ENCODE peak calls at places on chromosomes 3 and 15, in six cellular contexts. V is neural progenitor cell, T is colonic mucosa, D is lower lobe of right lung, S is upper lobe of right lung, G is H9. M is an unnamed sample.

GRCh38 chr15:40388941-40389823 is 6.7 kb downstream of the KNSTRN start:
- DNase-seq in V (no peak), T (no peak), D (peak; percentile 70), S (peak; percentile 72), G (no peak), M (no peak)

GRCh38 chr3:37457392-37458065 is 283.1 kb upstream of the LRRFIP2 start:
- DNase-seq in V (no peak), T (no peak), D (no peak), S (no peak), G (no peak), M (no peak)

GRCh38 chr3:56257826-56258225 is 210.4 kb downstream of the ERC2 start:
- DNase-seq in V (peak; percentile 9), T (no peak), D (no peak), S (no peak), G (no peak), M (no peak)

GRCh38 chr3:74423867-74424266 is 190.6 kb downstream of the CNTN3 start:
- DNase-seq in V (no peak), T (no peak), D (no peak), S (no peak), G (no peak), M (no peak)

GRCh38 chr15:73156431-73157191 is 104.3 kb downstream of the NEO1 start:
- DNase-seq in V (no peak), T (no peak), D (peak; percentile 25), S (no peak), G (no peak), M (no peak)

GRCh38 chr3:127691974-127692373 is 19.2 kb downstream of the ABTB1 start:
- DNase-seq in V (no peak), T (no peak), D (no peak), S (peak; percentile 34), G (no peak), M (no peak)

GRCh38 chr3:184757010-184757651 is 45.3 kb upstream of the MAGEF1 start:
- DNase-seq in V (no peak), T (peak; percentile 73), D (no peak), S (no peak), G (peak; percentile 69), M (peak; percentile 95)

GRCh38 chr15:68672781-68673205 is 94.0 kb downstream of the CORO2B start:
- DNase-seq in V (peak; percentile 68), T (no peak), D (no peak), S (peak; percentile 43), G (peak; percentile 57), M (no peak)

GRCh38 chr3:130341388-130341787 is 4.1 kb upstream of the COL6A5 start:
- DNase-seq in V (no peak), T (no peak), D (no peak), S (no peak), G (no peak), M (no peak)

GRCh38 chr3:141465221-141465620 is 21.6 kb upstream of the RASA2 start:
- DNase-seq in V (no peak), T (no peak), D (no peak), S (no peak), G (no peak), M (no peak)

GRCh38 chr15:99744142-99744541 is 10.9 kb upstream of the LYSMD4 start:
- DNase-seq in V (no peak), T (no peak), D (no peak), S (no peak), G (no peak), M (no peak)

GRCh38 chr3:159763466-159764210 is 225.0 kb upstream of the IL12A start:
- DNase-seq in V (peak; percentile 89), T (peak; percentile 82), D (peak; percentile 79), S (peak; percentile 91), G (peak; percentile 91), M (peak; percentile 54)

GRCh38 chr15:90873998-90874605 is 5.7 kb downstream of the FURIN start:
- DNase-seq in V (peak; percentile 61), T (peak; percentile 56), D (peak; percentile 90), S (peak; percentile 92), G (peak; percentile 62), M (no peak)

GRCh38 chr3:181567446-181568075 is 144.2 kb upstream of the SOX2 start:
- DNase-seq in V (no peak), T (no peak), D (no peak), S (no peak), G (no peak), M (no peak)

GRCh38 chr15:38481761-38482160 is 27.8 kb downstream of the FAM98B start:
- DNase-seq in V (no peak), T (no peak), D (no peak), S (no peak), G (no peak), M (no peak)

GRCh38 chr15:72197460-72198409 is at the start of gene GRAMD2A:
- DNase-seq in V (peak; percentile 65), T (peak; percentile 47), D (peak; percentile 72), S (peak; percentile 86), G (peak; percentile 88), M (no peak)

GRCh38 chr3:187714404-187714979 is 12.1 kb upstream of the RTP2 start:
- DNase-seq in V (peak; percentile 78), T (peak; percentile 76), D (no peak), S (no peak), G (peak; percentile 84), M (peak; percentile 37)

GRCh38 chr3:171428321-171428787 is 31.9 kb downstream of the TNIK start:
- DNase-seq in V (peak; percentile 64), T (no peak), D (no peak), S (no peak), G (peak; percentile 46), M (no peak)

GRCh38 chr3:84836961-84837360 is 121.8 kb upstream of the CADM2 start:
- DNase-seq in V (no peak), T (no peak), D (peak; percentile 78), S (peak; percentile 76), G (peak; percentile 93), M (no peak)

GRCh38 chr3:159458010-159458409 is 530.6 kb upstream of the IL12A start:
- DNase-seq in V (peak; percentile 9), T (no peak), D (no peak), S (no peak), G (peak; percentile 35), M (peak; percentile 69)

GRCh38 chr3:71900057-71900456 is 115.1 kb upstream of the PROK2 start:
- DNase-seq in V (no peak), T (no peak), D (no peak), S (no peak), G (no peak), M (no peak)

GRCh38 chr15:78507831-78508160 is 419 bp downstream of the HYKK start:
- DNase-seq in V (no peak), T (no peak), D (no peak), S (no peak), G (no peak), M (no peak)

GRCh38 chr3:108342829-108343478 is 46.6 kb downstream of the HHLA2 start:
- DNase-seq in V (no peak), T (no peak), D (no peak), S (no peak), G (no peak), M (no peak)

GRCh38 chr3:134059680-134060560 is 30.2 kb upstream of the SLCO2A1 start:
- DNase-seq in V (no peak), T (peak; percentile 52), D (no peak), S (no peak), G (no peak), M (no peak)

GRCh38 chr3:155352900-155353490 is 59.5 kb upstream of the STRIT1 start:
- DNase-seq in V (peak; percentile 43), T (no peak), D (no peak), S (no peak), G (no peak), M (no peak)

GRCh38 chr3:184155644-184156521 is 706 bp downstream of the DVL3 start:
- DNase-seq in V (peak; percentile 62), T (peak; percentile 50), D (peak; percentile 68), S (peak; percentile 78), G (peak; percentile 46), M (no peak)

GRCh38 chr3:38836561-38836960 is 20.5 kb upstream of the SCN10A start:
- DNase-seq in V (peak; percentile 40), T (no peak), D (no peak), S (no peak), G (no peak), M (no peak)

GRCh38 chr3:45771166-45771775 is 25.1 kb downstream of the SLC6A20 start:
- DNase-seq in V (no peak), T (no peak), D (no peak), S (no peak), G (no peak), M (no peak)

GRCh38 chr15:85474700-85475316 is 94.4 kb downstream of the AKAP13 start:
- DNase-seq in V (no peak), T (no peak), D (no peak), S (no peak), G (no peak), M (no peak)

GRCh38 chr3:62708642-62709041 is 166.6 kb downstream of the CADPS start:
- DNase-seq in V (peak; percentile 88), T (no peak), D (no peak), S (no peak), G (peak; percentile 33), M (no peak)

GRCh38 chr3:86416334-86416733 is 574.6 kb downstream of the VGLL3 start:
- DNase-seq in V (no peak), T (no peak), D (no peak), S (no peak), G (peak; percentile 31), M (no peak)

GRCh38 chr3:9732753-9733115 is 1.2 kb downstream of the BRPF1 start:
- DNase-seq in V (no peak), T (no peak), D (no peak), S (no peak), G (no peak), M (no peak)
- H3K27ac ChIP-seq in V (no peak overlapping the region), T (no peak overlapping the region), D (peak overlapping the region; percentile 99), S (peak overlapping the region; percentile 99), G (no peak overlapping the region), M (no peak overlapping the region)

GRCh38 chr3:138051946-138052802 is 42.2 kb downstream of the CLDN18 start:
- DNase-seq in V (peak; percentile 72), T (peak; percentile 30), D (peak; percentile 69), S (peak; percentile 80), G (peak; percentile 62), M (peak; percentile 15)
- TF ChIP-seq CTCF in V (peak; percentile 76), T (peak; percentile 27), D (peak; percentile 61), S (peak; percentile 58), G (peak; percentile 81), M (peak; percentile 75)

GRCh38 chr15:25241241-25241801 is 197.5 kb downstream of the UBE3A start:
- DNase-seq in V (no peak), T (no peak), D (peak; percentile 19), S (no peak), G (no peak), M (no peak)

GRCh38 chr15:25242957-25243799 is 195.6 kb downstream of the UBE3A start:
- DNase-seq in V (no peak), T (no peak), D (peak; percentile 29), S (peak; percentile 55), G (peak; percentile 12), M (no peak)

GRCh38 chr15:25243800-25244097 is 195.1 kb downstream of the UBE3A start:
- DNase-seq in V (no peak), T (peak; percentile 9), D (peak; percentile 20), S (peak; percentile 51), G (peak; percentile 8), M (no peak)

GRCh38 chr15:25240461-25241021 is 198.3 kb downstream of the UBE3A start:
- DNase-seq in V (no peak), T (no peak), D (peak; percentile 23), S (peak; percentile 53), G (no peak), M (no peak)

GRCh38 chr15:25242166-25242879 is 196.5 kb downstream of the UBE3A start:
- DNase-seq in V (no peak), T (no peak), D (peak; percentile 27), S (no peak), G (no peak), M (no peak)
- H3K9me3 ChIP-seq in V (no peaks in the 10 kb centered on the region), T (no peaks in the 10 kb centered on the region), D (peaks cover 7% of the 10 kb centered on the region), S (no peaks in the 10 kb centered on the region), G (peaks cover 58% of the 10 kb centered on the region), M (peaks cover 99% of the 10 kb centered on the region)

GRCh38 chr3:69178838-69179739 is 56.7 kb upstream of the LMOD3 start:
- DNase-seq in V (no peak), T (no peak), D (no peak), S (no peak), G (no peak), M (no peak)
- H3K27ac ChIP-seq in V (no peak overlapping the region), T (peak overlapping the region; percentile 58), D (peak overlapping the region; percentile 8), S (peak overlapping the region; percentile 36), G (no peak overlapping the region), M (no peak overlapping the region)

M was measured in AG04450.